ENCODE peak calls at places on chromosome 6, in four cellular contexts. One of them, this sample, is unnamed.
A peak's percentile ranks its signal among the peaks of the same experiment; 100 is the strongest.

GRCh38 chr6:15287670-15288069 is 41.8 kb downstream of the JARID2 start:
- DNase-seq in GM10248: peak; percentile 78
- DNase-seq in iris pigment epithelial cell: no peak
- DNase-seq in sigmoid colon: no peak
- DNase-seq in this sample: no peak

GRCh38 chr6:3138341-3138740 is 19.0 kb downstream of the TUBB2A start:
- DNase-seq in GM10248: no peak
- DNase-seq in iris pigment epithelial cell: peak; percentile 75
- DNase-seq in sigmoid colon: no peak
- DNase-seq in this sample: no peak

GRCh38 chr6:15077006-15077405 is 168.9 kb upstream of the JARID2 start:
- DNase-seq in GM10248: no peak
- DNase-seq in iris pigment epithelial cell: peak; percentile 14
- DNase-seq in sigmoid colon: no peak
- DNase-seq in this sample: no peak

GRCh38 chr6:137763861-137764260 is 103.2 kb upstream of the TNFAIP3 start:
- DNase-seq in GM10248: no peak
- DNase-seq in iris pigment epithelial cell: no peak
- DNase-seq in sigmoid colon: no peak
- DNase-seq in this sample: no peak

GRCh38 chr6:169164451-169164850 is 89.2 kb downstream of the THBS2 start:
- DNase-seq in GM10248: no peak
- DNase-seq in iris pigment epithelial cell: no peak
- DNase-seq in sigmoid colon: peak; percentile 57
- DNase-seq in this sample: no peak

GRCh38 chr6:18226451-18226850 is 37.9 kb downstream of the DEK start:
- DNase-seq in GM10248: no peak
- DNase-seq in iris pigment epithelial cell: peak; percentile 78
- DNase-seq in sigmoid colon: no peak
- DNase-seq in this sample: peak; percentile 66

GRCh38 chr6:157070403-157071107 is 252.8 kb downstream of the TMEM242 start:
- DNase-seq in GM10248: no peak
- DNase-seq in iris pigment epithelial cell: peak; percentile 25
- DNase-seq in sigmoid colon: no peak
- DNase-seq in this sample: no peak

GRCh38 chr6:136772685-136773472 is 19.4 kb downstream of the MAP3K5 start:
- DNase-seq in GM10248: peak; percentile 45
- DNase-seq in iris pigment epithelial cell: no peak
- DNase-seq in sigmoid colon: no peak
- DNase-seq in this sample: no peak

GRCh38 chr6:106773956-106774629 is 144.7 kb downstream of the QRSL1 start:
- DNase-seq in GM10248: no peak
- DNase-seq in iris pigment epithelial cell: no peak
- DNase-seq in sigmoid colon: no peak
- DNase-seq in this sample: peak; percentile 19

GRCh38 chr6:110529355-110529754 is 52.9 kb upstream of the SLC22A16 start:
- DNase-seq in GM10248: no peak
- DNase-seq in iris pigment epithelial cell: peak; percentile 87
- DNase-seq in sigmoid colon: no peak
- DNase-seq in this sample: peak; percentile 76

GRCh38 chr6:44012078-44012493 is 115.2 kb downstream of the MRPL14 start:
- DNase-seq in GM10248: no peak
- DNase-seq in iris pigment epithelial cell: peak; percentile 87
- DNase-seq in sigmoid colon: peak; percentile 29
- DNase-seq in this sample: no peak

GRCh38 chr6:1612902-1613301 is 3.2 kb downstream of the FOXC1 start:
- DNase-seq in GM10248: no peak
- DNase-seq in iris pigment epithelial cell: peak; percentile 90
- DNase-seq in sigmoid colon: no peak
- DNase-seq in this sample: peak; percentile 21

GRCh38 chr6:74840953-74841352 is 364.9 kb downstream of the COL12A1 start:
- DNase-seq in GM10248: no peak
- DNase-seq in iris pigment epithelial cell: no peak
- DNase-seq in sigmoid colon: no peak
- DNase-seq in this sample: no peak

GRCh38 chr6:10951675-10952282 is 64.9 kb downstream of the SYCP2L start:
- DNase-seq in GM10248: peak; percentile 37
- DNase-seq in iris pigment epithelial cell: peak; percentile 92
- DNase-seq in sigmoid colon: no peak
- DNase-seq in this sample: peak; percentile 58

GRCh38 chr6:19879663-19880062 is 42.5 kb downstream of the ID4 start:
- DNase-seq in GM10248: no peak
- DNase-seq in iris pigment epithelial cell: peak; percentile 22
- DNase-seq in sigmoid colon: no peak
- DNase-seq in this sample: no peak

GRCh38 chr6:88910922-88911778 is 52.3 kb downstream of the RNGTT start:
- DNase-seq in GM10248: no peak
- DNase-seq in iris pigment epithelial cell: no peak
- DNase-seq in sigmoid colon: no peak
- DNase-seq in this sample: no peak

GRCh38 chr6:50847890-50848594 is 29.4 kb downstream of the TFAP2B start:
- DNase-seq in GM10248: no peak
- DNase-seq in iris pigment epithelial cell: peak; percentile 50
- DNase-seq in sigmoid colon: no peak
- DNase-seq in this sample: no peak

GRCh38 chr6:35512740-35513139 is at the start of gene TULP1:
- DNase-seq in GM10248: no peak
- DNase-seq in iris pigment epithelial cell: no peak
- DNase-seq in sigmoid colon: no peak
- DNase-seq in this sample: no peak

GRCh38 chr6:97215157-97215769 is 67.8 kb downstream of the MMS22L start:
- DNase-seq in GM10248: no peak
- DNase-seq in iris pigment epithelial cell: peak; percentile 74
- DNase-seq in sigmoid colon: no peak
- DNase-seq in this sample: peak; percentile 41

GRCh38 chr6:43886717-43887339 is 116.8 kb downstream of the VEGFA start:
- DNase-seq in GM10248: no peak
- DNase-seq in iris pigment epithelial cell: no peak
- DNase-seq in sigmoid colon: no peak
- DNase-seq in this sample: no peak

GRCh38 chr6:152314483-152314832 is 322.7 kb downstream of the SYNE1 start:
- DNase-seq in GM10248: no peak
- DNase-seq in iris pigment epithelial cell: no peak
- DNase-seq in sigmoid colon: no peak
- DNase-seq in this sample: no peak

GRCh38 chr6:36123270-36124139 is 6.8 kb upstream of the MAPK13 start:
- DNase-seq in GM10248: peak; percentile 82
- DNase-seq in iris pigment epithelial cell: peak; percentile 68
- DNase-seq in sigmoid colon: peak; percentile 91
- DNase-seq in this sample: peak; percentile 46

GRCh38 chr6:42431877-42432276 is 19.8 kb downstream of the TRERF1 start:
- DNase-seq in GM10248: no peak
- DNase-seq in iris pigment epithelial cell: no peak
- DNase-seq in sigmoid colon: no peak
- DNase-seq in this sample: no peak

GRCh38 chr6:31558318-31558625 is 10.9 kb downstream of the NFKBIL1 start:
- DNase-seq in GM10248: no peak
- DNase-seq in iris pigment epithelial cell: no peak
- DNase-seq in sigmoid colon: no peak
- DNase-seq in this sample: no peak

GRCh38 chr6:31010393-31011060 is at the start of gene MUC22:
- DNase-seq in GM10248: no peak
- DNase-seq in iris pigment epithelial cell: peak; percentile 83
- DNase-seq in sigmoid colon: no peak
- DNase-seq in this sample: peak; percentile 4

GRCh38 chr6:3314176-3314575 is 55.4 kb downstream of the PSMG4 start:
- DNase-seq in GM10248: no peak
- DNase-seq in iris pigment epithelial cell: no peak
- DNase-seq in sigmoid colon: peak; percentile 33
- DNase-seq in this sample: no peak

GRCh38 chr6:126748141-126748540 is 370.3 kb upstream of the RSPO3 start:
- DNase-seq in GM10248: no peak
- DNase-seq in iris pigment epithelial cell: no peak
- DNase-seq in sigmoid colon: no peak
- DNase-seq in this sample: no peak